ENCODE peak calls at places on chromosomes 5 and 9, in four cellular contexts. One of them, this sample, is unnamed.

GRCh38 chr5:50702615-50703325 is 36.3 kb downstream of the PARP8 start:
- DNase-seq in K562: no peak
- DNase-seq in HCT116: no peak
- DNase-seq in Panc1: no peak
- DNase-seq in this sample: no peak

GRCh38 chr9:122325124-122325523 is 45.7 kb upstream of the PTGS1 start:
- DNase-seq in K562: no peak
- DNase-seq in HCT116: no peak
- DNase-seq in Panc1: no peak
- DNase-seq in this sample: peak

GRCh38 chr5:164002653-164003052 is 497.2 kb downstream of the MAT2B start:
- DNase-seq in K562: no peak
- DNase-seq in HCT116: no peak
- DNase-seq in Panc1: no peak
- DNase-seq in this sample: no peak

GRCh38 chr9:14608521-14608920 is 84.7 kb downstream of the ZDHHC21 start:
- DNase-seq in K562: no peak
- DNase-seq in HCT116: no peak
- DNase-seq in Panc1: no peak
- DNase-seq in this sample: no peak

GRCh38 chr5:136058031-136058971 is 29.5 kb downstream of the TGFBI start:
- DNase-seq in K562: no peak
- DNase-seq in HCT116: peak
- DNase-seq in Panc1: peak
- DNase-seq in this sample: peak

GRCh38 chr5:127399068-127399467 is 108.5 kb downstream of the MEGF10 start:
- DNase-seq in K562: no peak
- DNase-seq in HCT116: no peak
- DNase-seq in Panc1: no peak
- DNase-seq in this sample: no peak

GRCh38 chr9:113566712-113567071 is 103.2 kb downstream of the RGS3 start:
- DNase-seq in K562: no peak
- DNase-seq in HCT116: no peak
- DNase-seq in Panc1: no peak
- DNase-seq in this sample: no peak

GRCh38 chr5:142108432-142109355 is at the start of gene NDFIP1:
- DNase-seq in K562: peak
- DNase-seq in HCT116: peak
- DNase-seq in Panc1: no peak
- DNase-seq in this sample: peak

GRCh38 chr5:147619281-147619680 is 109.4 kb upstream of the DPYSL3 start:
- DNase-seq in K562: no peak
- DNase-seq in HCT116: no peak
- DNase-seq in Panc1: no peak
- DNase-seq in this sample: no peak

GRCh38 chr9:98916660-98917059 is 27.0 kb upstream of the COL15A1 start:
- DNase-seq in K562: peak
- DNase-seq in HCT116: no peak
- DNase-seq in Panc1: no peak
- DNase-seq in this sample: no peak

GRCh38 chr5:2721739-2722138 is 29.7 kb downstream of the IRX2 start:
- DNase-seq in K562: no peak
- DNase-seq in HCT116: no peak
- DNase-seq in Panc1: no peak
- DNase-seq in this sample: no peak

GRCh38 chr5:143003328-143003636 is 233.1 kb downstream of the ARHGAP26 start:
- DNase-seq in K562: no peak
- DNase-seq in HCT116: no peak
- DNase-seq in Panc1: no peak
- DNase-seq in this sample: no peak

GRCh38 chr5:1468247-1468612 is 23.0 kb upstream of the SLC6A3 start:
- DNase-seq in K562: peak
- DNase-seq in HCT116: no peak
- DNase-seq in Panc1: no peak
- DNase-seq in this sample: peak

GRCh38 chr9:108816037-108816436 is 39.7 kb downstream of the ACTL7B start:
- DNase-seq in K562: no peak
- DNase-seq in HCT116: no peak
- DNase-seq in Panc1: no peak
- DNase-seq in this sample: peak

GRCh38 chr9:126793686-126794417 is 11.0 kb upstream of the ZBTB43 start:
- DNase-seq in K562: no peak
- DNase-seq in HCT116: no peak
- DNase-seq in Panc1: no peak
- DNase-seq in this sample: no peak

GRCh38 chr9:133090187-133090586 is 28.4 kb downstream of the CEL start:
- DNase-seq in K562: no peak
- DNase-seq in HCT116: no peak
- DNase-seq in Panc1: no peak
- DNase-seq in this sample: no peak

GRCh38 chr9:133189826-133190225 is 19.2 kb downstream of the OBP2B start:
- DNase-seq in K562: no peak
- DNase-seq in HCT116: no peak
- DNase-seq in Panc1: no peak
- DNase-seq in this sample: no peak

GRCh38 chr9:131270171-131271015 is 5.9 kb downstream of the FAM78A start:
- DNase-seq in K562: peak
- DNase-seq in HCT116: no peak
- DNase-seq in Panc1: no peak
- DNase-seq in this sample: no peak

GRCh38 chr5:102798103-102798502 is 43.0 kb downstream of the PAM start:
- DNase-seq in K562: no peak
- DNase-seq in HCT116: no peak
- DNase-seq in Panc1: no peak
- DNase-seq in this sample: no peak

GRCh38 chr5:102931085-102931484 is 176.0 kb downstream of the PAM start:
- DNase-seq in K562: no peak
- DNase-seq in HCT116: no peak
- DNase-seq in Panc1: no peak
- DNase-seq in this sample: no peak

GRCh38 chr5:134525687-134526482 is 415 bp downstream of the JADE2 start:
- DNase-seq in K562: peak
- DNase-seq in HCT116: no peak
- DNase-seq in Panc1: no peak
- DNase-seq in this sample: peak

GRCh38 chr9:117343416-117343815 is 71.4 kb downstream of the ASTN2 start:
- DNase-seq in K562: no peak
- DNase-seq in HCT116: no peak
- DNase-seq in Panc1: no peak
- DNase-seq in this sample: no peak

GRCh38 chr5:116273458-116274242 is 188.8 kb downstream of the COMMD10 start:
- DNase-seq in K562: no peak
- DNase-seq in HCT116: no peak
- DNase-seq in Panc1: no peak
- DNase-seq in this sample: no peak

GRCh38 chr9:132842124-132843005 is 35.7 kb downstream of the AK8 start:
- DNase-seq in K562: no peak
- DNase-seq in HCT116: no peak
- DNase-seq in Panc1: no peak
- DNase-seq in this sample: no peak

GRCh38 chr9:130570200-130570599 is 9.2 kb upstream of the FUBP3 start:
- DNase-seq in K562: no peak
- DNase-seq in HCT116: peak
- DNase-seq in Panc1: no peak
- DNase-seq in this sample: no peak

GRCh38 chr5:168317521-168318147 is 26.2 kb downstream of the WWC1 start:
- DNase-seq in K562: peak
- DNase-seq in HCT116: peak
- DNase-seq in Panc1: peak
- DNase-seq in this sample: peak

DNA sequence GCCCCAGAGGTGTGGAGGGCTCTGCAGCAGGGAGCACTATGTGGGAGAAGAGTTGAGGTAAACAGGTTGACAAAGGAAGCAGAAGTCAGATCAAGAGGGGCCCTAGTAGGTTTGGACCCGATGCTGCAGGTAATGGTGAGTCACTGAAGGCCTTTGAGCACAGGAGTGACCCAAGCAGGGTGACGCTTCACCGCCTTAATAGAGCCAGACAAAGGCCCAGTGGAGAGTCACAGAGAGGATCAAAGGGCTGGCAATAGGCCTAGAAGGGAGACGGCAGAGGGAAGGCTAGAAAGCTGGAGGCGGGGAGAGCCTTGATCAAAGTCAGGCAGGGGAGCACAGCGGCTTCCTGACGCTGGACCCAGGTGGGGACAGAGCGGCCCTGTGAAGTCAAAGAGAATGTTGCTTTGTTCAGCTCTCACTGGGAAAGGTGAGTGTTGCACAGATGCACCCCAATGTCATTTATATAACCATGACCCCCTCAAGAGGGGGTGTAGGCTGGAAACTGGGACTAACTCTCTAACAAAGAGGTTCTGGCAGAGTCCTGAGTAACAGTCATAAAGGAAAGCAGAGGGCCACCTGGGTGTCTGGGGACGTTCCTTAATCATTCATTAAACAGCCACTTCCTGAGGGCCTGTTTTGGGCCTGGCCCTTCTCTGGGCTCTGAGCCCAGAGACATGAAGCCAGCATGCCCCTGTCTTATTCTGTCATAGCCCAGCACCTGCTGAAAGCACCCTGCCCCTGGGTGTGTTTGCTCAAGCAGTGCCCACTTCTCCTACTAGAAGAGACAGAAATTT is 9.8 kb upstream of the CPLX2 start:
- DNase-seq in K562: no peak
- DNase-seq in HCT116: peak
- DNase-seq in Panc1: no peak
- DNase-seq in this sample: peak
- TF ChIP-seq TCF7L2 in K562: no peak
- TF ChIP-seq TCF7L2 in HCT116: peak
- TF ChIP-seq TCF7L2 in Panc1: no peak
- TF ChIP-seq TCF7L2 in this sample: peak

DNA sequence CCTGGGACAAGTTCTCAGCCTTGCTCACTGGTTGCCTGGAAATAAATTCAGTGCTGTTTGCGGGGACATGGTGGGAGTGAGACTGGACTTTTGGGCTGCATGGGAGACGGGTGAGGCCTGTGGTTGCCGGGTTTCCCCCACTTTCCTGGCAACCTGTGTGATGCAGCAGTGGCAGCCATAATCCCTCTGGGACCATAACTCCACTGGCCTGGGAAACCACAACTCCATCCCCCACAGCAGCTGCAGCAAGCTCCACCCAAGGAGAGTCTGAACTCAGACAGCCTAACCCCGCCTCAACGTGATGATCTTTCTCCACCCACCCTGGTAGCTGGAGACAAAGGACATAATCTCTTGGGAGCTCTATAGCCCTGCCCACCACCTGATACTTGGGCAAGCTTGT is 349.9 kb downstream of the PIK3R1 start:
- DNase-seq in K562: no peak
- DNase-seq in HCT116: no peak
- DNase-seq in Panc1: no peak
- DNase-seq in this sample: no peak
- TF ChIP-seq TCF7L2 in K562: no peak
- TF ChIP-seq TCF7L2 in HCT116: no peak
- TF ChIP-seq TCF7L2 in Panc1: no peak
- TF ChIP-seq TCF7L2 in this sample: no peak

DNA sequence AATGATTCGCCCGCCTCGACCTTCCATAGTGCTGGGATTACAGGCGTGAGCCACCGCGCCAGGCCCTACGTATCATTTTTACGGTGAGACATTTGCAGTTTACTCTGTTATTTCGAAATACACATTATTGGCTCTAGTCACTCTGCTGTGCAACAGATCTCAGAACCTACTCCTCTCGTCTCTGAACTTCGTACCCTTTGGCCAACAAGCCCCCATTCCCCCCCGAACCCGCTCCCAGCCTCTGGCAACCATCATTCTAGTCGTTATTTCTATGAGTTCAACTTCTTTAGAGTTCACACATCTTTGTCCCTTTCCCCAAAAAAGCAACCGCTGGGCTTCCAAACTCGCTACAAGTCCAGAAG is 736 bp downstream of the PTGR1 start:
- DNase-seq in K562: no peak
- DNase-seq in HCT116: no peak
- DNase-seq in Panc1: no peak
- DNase-seq in this sample: peak
- TF ChIP-seq TCF7L2 in K562: no peak
- TF ChIP-seq TCF7L2 in HCT116: no peak
- TF ChIP-seq TCF7L2 in Panc1: no peak
- TF ChIP-seq TCF7L2 in this sample: no peak

GRCh38 chr5:51961154-51961562 is 577.9 kb downstream of the ISL1 start:
- DNase-seq in K562: no peak
- DNase-seq in HCT116: no peak
- DNase-seq in Panc1: no peak
- DNase-seq in this sample: no peak
- TF ChIP-seq TCF7L2 in K562: no peak
- TF ChIP-seq TCF7L2 in HCT116: no peak
- TF ChIP-seq TCF7L2 in Panc1: no peak
- TF ChIP-seq TCF7L2 in this sample: no peak